ENCODE peak calls at places on chromosomes 16 and 17, in five cellular contexts. A, F, E, N and O are unnamed samples.

GRCh38 chr17:75459590-75460267 is 3.3 kb downstream of the TMEM94 start:
- DNase-seq in A (no peak), F (no peak), E (no peak), N (no peak), O (no peak)

GRCh38 chr17:82103588-82104451 is 5.8 kb upstream of the FASN start:
- DNase-seq in A (peak), F (peak), E (peak), N (no peak), O (no peak)

GRCh38 chr17:49216953-49217650 is 6.6 kb downstream of the ABI3 start:
- DNase-seq in A (no peak), F (peak), E (peak), N (no peak), O (no peak)

GRCh38 chr17:70050931-70051330 is 24.1 kb upstream of the KCNJ16 start:
- DNase-seq in A (no peak), F (no peak), E (no peak), N (no peak), O (no peak)

GRCh38 chr17:51200846-51201245 is 34.6 kb downstream of the NME2 start:
- DNase-seq in A (no peak), F (no peak), E (no peak), N (no peak), O (no peak)

GRCh38 chr17:17605747-17606083 is 14.2 kb upstream of the PEMT start:
- DNase-seq in A (no peak), F (no peak), E (no peak), N (peak), O (no peak)

GRCh38 chr16:70691223-70692129 is 5.6 kb upstream of the MTSS2 start:
- DNase-seq in A (peak), F (peak), E (peak), N (peak), O (no peak)

GRCh38 chr16:28321700-28322411 is 29.5 kb downstream of the SBK1 start:
- DNase-seq in A (peak), F (no peak), E (no peak), N (no peak), O (no peak)

GRCh38 chr16:57646388-57647039 is 18.1 kb downstream of the ADGRG1 start:
- DNase-seq in A (no peak), F (no peak), E (no peak), N (no peak), O (no peak)

GRCh38 chr17:48023408-48024148 is 14.0 kb downstream of the COPZ2 start:
- DNase-seq in A (peak), F (peak), E (peak), N (peak), O (peak)

GRCh38 chr17:18184143-18185007 is 747 bp downstream of the ALKBH5 start:
- DNase-seq in A (peak), F (peak), E (peak), N (no peak), O (peak)

GRCh38 chr17:58918879-58919278 is 163.2 kb downstream of the PPM1E start:
- DNase-seq in A (no peak), F (no peak), E (no peak), N (no peak), O (no peak)

GRCh38 chr17:1714488-1714979 is 4.4 kb upstream of the TLCD2 start:
- DNase-seq in A (peak), F (peak), E (peak), N (peak), O (no peak)

GRCh38 chr17:74160656-74161500 is 42.6 kb upstream of the RPL38 start:
- DNase-seq in A (no peak), F (no peak), E (no peak), N (no peak), O (no peak)

GRCh38 chr17:66485272-66485947 is 183.0 kb downstream of the PRKCA start:
- DNase-seq in A (no peak), F (no peak), E (no peak), N (no peak), O (no peak)

GRCh38 chr16:85041184-85041928 is 13.8 kb downstream of the KIAA0513 start:
- DNase-seq in A (no peak), F (no peak), E (peak), N (no peak), O (no peak)

GRCh38 chr17:29563816-29564215 is 3.0 kb downstream of the ABHD15 start:
- DNase-seq in A (no peak), F (no peak), E (no peak), N (no peak), O (no peak)

GRCh38 chr17:50149425-50150353 is 788 bp downstream of the PPP1R9B start:
- DNase-seq in A (peak), F (peak), E (peak), N (no peak), O (no peak)

GRCh38 chr17:49575524-49576120 is at the start of gene NXPH3:
- DNase-seq in A (peak), F (peak), E (peak), N (no peak), O (peak)

GRCh38 chr16:67594256-67594915 is 32.1 kb downstream of the CTCF start:
- DNase-seq in A (no peak), F (no peak), E (no peak), N (no peak), O (no peak)

GRCh38 chr17:69525920-69526841 is 111.7 kb downstream of the MAP2K6 start:
- DNase-seq in A (peak), F (peak), E (no peak), N (peak), O (peak)

GRCh38 chr17:76641501-76641900 is 2.1 kb downstream of the ST6GALNAC1 start:
- DNase-seq in A (no peak), F (no peak), E (no peak), N (no peak), O (no peak)